ENCODE peak calls at places on chromosomes 2 and 18, in four cellular contexts. Y, X, G and C are unnamed samples.

GRCh38 chr2:191369034-191369433 is 123.8 kb downstream of the MYO1B start:
- DNase-seq in G (no peak), Y (no peak), X (no peak), C (no peak)

GRCh38 chr2:197952540-197953202 is 148.3 kb downstream of the PLCL1 start:
- DNase-seq in G (no peak), X (no peak), Y (peak), C (no peak)

GRCh38 chr18:48974304-48975220 is 23.8 kb upstream of the SMAD7 start:
- DNase-seq in G (no peak), X (no peak), Y (no peak), C (no peak)

GRCh38 chr2:233285921-233286320 is 21.7 kb upstream of the SAG start:
- DNase-seq in G (no peak), Y (no peak), X (no peak), C (no peak)

GRCh38 chr2:219987830-219988229 is 360.4 kb downstream of the SLC4A3 start:
- DNase-seq in X (no peak), G (no peak), Y (no peak), C (peak)

GRCh38 chr2:70088508-70089219 is 1.4 kb downstream of the PCBP1 start:
- DNase-seq in X (no peak), Y (peak), G (no peak), C (no peak)

GRCh38 chr2:177478029-177478428 is 85.5 kb downstream of the AGPS start:
- DNase-seq in Y (no peak), G (no peak), X (no peak), C (no peak)

GRCh38 chr2:21643180-21643579 is 519.4 kb downstream of the TDRD15 start:
- DNase-seq in X (no peak), Y (no peak), G (no peak), C (no peak)

GRCh38 chr18:22427797-22428549 is 10.3 kb upstream of the CTAGE1 start:
- DNase-seq in X (no peak), G (no peak), Y (no peak), C (no peak)

GRCh38 chr2:120863661-120864320 is 128.1 kb downstream of the GLI2 start:
- DNase-seq in G (no peak), X (no peak), Y (no peak), C (no peak)

GRCh38 chr18:2538236-2538635 is 33.1 kb downstream of the METTL4 start:
- DNase-seq in G (no peak), X (no peak), Y (no peak), C (no peak)

GRCh38 chr18:31633416-31634330 is 42.0 kb downstream of the TTR start:
- DNase-seq in G (no peak), Y (no peak), X (no peak), C (no peak)

GRCh38 chr2:141900826-141901225 is 230.0 kb downstream of the LRP1B start:
- DNase-seq in X (no peak), G (no peak), Y (no peak), C (no peak)

GRCh38 chr18:68428026-68428425 is 286.9 kb downstream of the TMX3 start:
- DNase-seq in G (no peak), X (no peak), Y (no peak), C (no peak)

GRCh38 chr2:42917374-42918017 is 125.1 kb upstream of the HAAO start:
- DNase-seq in Y (no peak), X (no peak), G (no peak), C (no peak)

GRCh38 chr2:172448544-172449267 is 21.3 kb downstream of the ITGA6 start:
- DNase-seq in X (peak), Y (no peak), G (no peak), C (no peak)

GRCh38 chr2:66567742-66568141 is 132.8 kb downstream of the MEIS1 start:
- DNase-seq in G (no peak), X (no peak), Y (no peak), C (no peak)